ENCODE peak calls at places on chromosomes 2 and 18, in ten cellular contexts. D, T, W, K, F, J, P, C, S and N are unnamed samples.

GRCh38 chr2:158529379-158530110 is 72.8 kb downstream of the PKP4 start:
- DNase-seq in D (no peak), T (no peak), W (no peak), K (no peak), F (no peak), J (peak), P (no peak), C (no peak), S (no peak), N (no peak)

GRCh38 chr18:63451774-63452173 is 25.0 kb upstream of the SERPINB5 start:
- DNase-seq in D (no peak), T (no peak), W (no peak), K (peak), F (no peak), J (peak), P (no peak), C (no peak), S (peak), N (no peak)

GRCh38 chr2:238863749-238864206 is 15.9 kb downstream of the TWIST2 start:
- DNase-seq in D (no peak), T (no peak), W (no peak), K (no peak), F (no peak), J (no peak), P (no peak), C (no peak), S (no peak), N (no peak)

GRCh38 chr2:202360646-202361045 is 15.5 kb upstream of the BMPR2 start:
- DNase-seq in D (no peak), T (no peak), W (no peak), K (no peak), F (no peak), J (no peak), P (no peak), C (no peak), S (no peak), N (no peak)

GRCh38 chr2:128372621-128373341 is 54.1 kb upstream of the HS6ST1 start:
- DNase-seq in D (no peak), T (no peak), W (peak), K (no peak), F (no peak), J (no peak), P (no peak), C (no peak), S (no peak), N (no peak)

GRCh38 chr2:207505180-207505579 is 24.6 kb upstream of the CREB1 start:
- DNase-seq in D (no peak), T (no peak), W (no peak), K (no peak), F (no peak), J (no peak), P (no peak), C (no peak), S (no peak), N (peak)

GRCh38 chr18:24396082-24396623 is 1.5 kb downstream of the OSBPL1A start:
- DNase-seq in D (no peak), T (no peak), W (no peak), K (no peak), F (no peak), J (no peak), P (no peak), C (no peak), S (no peak), N (no peak)

GRCh38 chr2:7057865-7058400 is 140.7 kb downstream of the RNF144A start:
- DNase-seq in D (no peak), T (no peak), W (no peak), K (no peak), F (no peak), J (no peak), P (no peak), C (no peak), S (no peak), N (no peak)

GRCh38 chr2:226873826-226874225 is 38.0 kb downstream of the RHBDD1 start:
- DNase-seq in D (no peak), T (no peak), W (no peak), K (no peak), F (no peak), J (no peak), P (no peak), C (no peak), S (no peak), N (no peak)

GRCh38 chr2:128421286-128421685 is 102.6 kb upstream of the HS6ST1 start:
- DNase-seq in D (no peak), T (no peak), W (no peak), K (no peak), F (no peak), J (no peak), P (no peak), C (no peak), S (no peak), N (peak)

GRCh38 chr2:199457147-199458016 is at the start of gene SATB2:
- DNase-seq in D (no peak), T (no peak), W (no peak), K (peak), F (no peak), J (peak), P (peak), C (no peak), S (peak), N (peak)

GRCh38 chr2:71666094-71666474 is 212.7 kb downstream of the DYSF start:
- DNase-seq in D (no peak), T (no peak), W (no peak), K (no peak), F (no peak), J (no peak), P (no peak), C (no peak), S (no peak), N (no peak)

GRCh38 chr2:105822186-105822585 is 77.5 kb downstream of the NCK2 start:
- DNase-seq in D (no peak), T (no peak), W (no peak), K (no peak), F (no peak), J (no peak), P (no peak), C (peak), S (no peak), N (no peak)

GRCh38 chr2:16682431-16683130 is 16.9 kb upstream of the CYRIA start:
- DNase-seq in D (peak), T (no peak), W (no peak), K (no peak), F (no peak), J (no peak), P (no peak), C (no peak), S (no peak), N (peak)

GRCh38 chr2:30217644-30218361 is 13.5 kb upstream of the LBH start:
- DNase-seq in D (peak), T (no peak), W (peak), K (peak), F (no peak), J (no peak), P (no peak), C (no peak), S (peak), N (peak)

GRCh38 chr2:40448476-40449079 is 3.3 kb downstream of the SLC8A1 start:
- DNase-seq in D (no peak), T (peak), W (no peak), K (no peak), F (no peak), J (peak), P (no peak), C (no peak), S (no peak), N (no peak)

GRCh38 chr2:219116776-219117646 is 43.6 kb downstream of the NHEJ1 start:
- DNase-seq in D (no peak), T (no peak), W (no peak), K (peak), F (no peak), J (no peak), P (no peak), C (no peak), S (no peak), N (peak)

GRCh38 chr2:229943770-229944449 is 21.6 kb downstream of the FBXO36 start:
- DNase-seq in D (no peak), T (no peak), W (no peak), K (no peak), F (no peak), J (no peak), P (no peak), C (no peak), S (no peak), N (no peak)

GRCh38 chr2:184654945-184655344 is 56.6 kb downstream of the ZNF804A start:
- DNase-seq in D (no peak), T (no peak), W (no peak), K (no peak), F (no peak), J (peak), P (no peak), C (no peak), S (no peak), N (no peak)

GRCh38 chr2:8324164-8324848 is 357.6 kb upstream of the ID2 start:
- DNase-seq in D (no peak), T (no peak), W (no peak), K (no peak), F (no peak), J (no peak), P (no peak), C (no peak), S (no peak), N (no peak)

GRCh38 chr2:173159794-173160463 is 84.3 kb downstream of the MAP3K20 start:
- DNase-seq in D (peak), T (no peak), W (peak), K (peak), F (peak), J (peak), P (no peak), C (no peak), S (peak), N (peak)

GRCh38 chr18:55322176-55322735 is 265.7 kb downstream of the TCF4 start:
- DNase-seq in D (peak), T (peak), W (peak), K (peak), F (peak), J (peak), P (peak), C (no peak), S (peak), N (peak)

GRCh38 chr2:3522851-3523481 is 3.6 kb upstream of the ADI1 start:
- DNase-seq in D (peak), T (peak), W (no peak), K (peak), F (no peak), J (peak), P (no peak), C (no peak), S (no peak), N (peak)

GRCh38 chr2:12151716-12152115 is 405.3 kb downstream of the LPIN1 start:
- DNase-seq in D (no peak), T (no peak), W (no peak), K (no peak), F (no peak), J (no peak), P (no peak), C (no peak), S (no peak), N (no peak)

GRCh38 chr2:24404582-24404981 is 44.2 kb upstream of the ITSN2 start:
- DNase-seq in D (no peak), T (no peak), W (no peak), K (no peak), F (no peak), J (peak), P (no peak), C (no peak), S (no peak), N (no peak)

GRCh38 chr2:7694066-7695000 is 777.1 kb downstream of the RNF144A start:
- DNase-seq in D (no peak), T (no peak), W (no peak), K (no peak), F (no peak), J (no peak), P (no peak), C (no peak), S (no peak), N (no peak)

GRCh38 chr2:69693472-69694450 is 48.2 kb upstream of the ANXA4 start:
- DNase-seq in D (no peak), T (no peak), W (no peak), K (peak), F (no peak), J (no peak), P (no peak), C (peak), S (no peak), N (no peak)

GRCh38 chr2:45825001-45825651 is 173.7 kb downstream of the PRKCE start:
- DNase-seq in D (no peak), T (no peak), W (no peak), K (no peak), F (peak), J (no peak), P (no peak), C (no peak), S (no peak), N (no peak)